ENCODE peak calls at places on chromosomes 3 and 15, in four cellular contexts. One of them, this sample, is unnamed.

GRCh38 chr3:143552851-143553250 is 295.4 kb downstream of the SLC9A9 start:
- DNase-seq in K562: no peak
- DNase-seq in colonic mucosa: peak; percentile 24
- DNase-seq in neural progenitor cell: no peak
- DNase-seq in this sample: no peak

GRCh38 chr3:141049681-141050080 is 1.5 kb upstream of the SPSB4 start:
- DNase-seq in K562: peak; percentile 20
- DNase-seq in colonic mucosa: no peak
- DNase-seq in neural progenitor cell: peak; percentile 51
- DNase-seq in this sample: no peak

GRCh38 chr15:38826880-38827279 is 262.3 kb upstream of the RASGRP1 start:
- DNase-seq in K562: no peak
- DNase-seq in colonic mucosa: no peak
- DNase-seq in neural progenitor cell: no peak
- DNase-seq in this sample: no peak

GRCh38 chr3:157493627-157494550 is 9.3 kb downstream of the VEPH1 start:
- DNase-seq in K562: peak; percentile 14
- DNase-seq in colonic mucosa: no peak
- DNase-seq in neural progenitor cell: peak; percentile 52
- DNase-seq in this sample: no peak

GRCh38 chr3:47899495-47900108 is 96.7 kb downstream of the DHX30 start:
- DNase-seq in K562: no peak
- DNase-seq in colonic mucosa: no peak
- DNase-seq in neural progenitor cell: no peak
- DNase-seq in this sample: no peak

GRCh38 chr3:196246612-196247308 is 30.4 kb downstream of the SLC51A start:
- DNase-seq in K562: no peak
- DNase-seq in colonic mucosa: no peak
- DNase-seq in neural progenitor cell: no peak
- DNase-seq in this sample: no peak

GRCh38 chr3:194450341-194450740 is 36.5 kb downstream of the ATP13A3 start:
- DNase-seq in K562: no peak
- DNase-seq in colonic mucosa: no peak
- DNase-seq in neural progenitor cell: no peak
- DNase-seq in this sample: no peak

GRCh38 chr15:86756688-86757087 is 677.0 kb downstream of the AGBL1 start:
- DNase-seq in K562: no peak
- DNase-seq in colonic mucosa: no peak
- DNase-seq in neural progenitor cell: no peak
- DNase-seq in this sample: no peak

GRCh38 chr15:73550190-73550589 is 83.0 kb downstream of the NPTN start:
- DNase-seq in K562: no peak
- DNase-seq in colonic mucosa: no peak
- DNase-seq in neural progenitor cell: no peak
- DNase-seq in this sample: no peak

GRCh38 chr3:43949594-43949993 is 258.9 kb downstream of the ABHD5 start:
- DNase-seq in K562: no peak
- DNase-seq in colonic mucosa: no peak
- DNase-seq in neural progenitor cell: no peak
- DNase-seq in this sample: no peak

GRCh38 chr3:57948782-57949242 is 59.4 kb upstream of the FLNB start:
- DNase-seq in K562: no peak
- DNase-seq in colonic mucosa: no peak
- DNase-seq in neural progenitor cell: no peak
- DNase-seq in this sample: no peak

GRCh38 chr3:46454209-46454595 is 10.5 kb downstream of the LTF start:
- DNase-seq in K562: no peak
- DNase-seq in colonic mucosa: no peak
- DNase-seq in neural progenitor cell: no peak
- DNase-seq in this sample: no peak

GRCh38 chr3:189797103-189797850 is 166.1 kb downstream of the TP63 start:
- DNase-seq in K562: no peak
- DNase-seq in colonic mucosa: no peak
- DNase-seq in neural progenitor cell: peak; percentile 11
- DNase-seq in this sample: no peak

GRCh38 chr15:52678036-52678467 is 1.1 kb downstream of the ATOSA start:
- DNase-seq in K562: peak; percentile 15
- DNase-seq in colonic mucosa: peak; percentile 70
- DNase-seq in neural progenitor cell: peak; percentile 59
- DNase-seq in this sample: peak; percentile 67

GRCh38 chr15:94070341-94071275 is 160.8 kb upstream of the MCTP2 start:
- DNase-seq in K562: no peak
- DNase-seq in colonic mucosa: peak; percentile 41
- DNase-seq in neural progenitor cell: peak; percentile 13
- DNase-seq in this sample: no peak

GRCh38 chr3:190265795-190266194 is 56.5 kb downstream of the CLDN1 start:
- DNase-seq in K562: no peak
- DNase-seq in colonic mucosa: peak; percentile 55
- DNase-seq in neural progenitor cell: no peak
- DNase-seq in this sample: no peak

GRCh38 chr15:95932141-95932540 is 398.4 kb upstream of the NR2F2 start:
- DNase-seq in K562: no peak
- DNase-seq in colonic mucosa: no peak
- DNase-seq in neural progenitor cell: no peak
- DNase-seq in this sample: no peak

GRCh38 chr15:69719527-69719926 is 266.9 kb downstream of the RPLP1 start:
- DNase-seq in K562: no peak
- DNase-seq in colonic mucosa: peak; percentile 36
- DNase-seq in neural progenitor cell: no peak
- DNase-seq in this sample: peak; percentile 52

GRCh38 chr15:23411841-23412240 is 35.2 kb downstream of the GOLGA6L2 start:
- DNase-seq in K562: no peak
- DNase-seq in colonic mucosa: no peak
- DNase-seq in neural progenitor cell: no peak
- DNase-seq in this sample: no peak

GRCh38 chr3:181326637-181327223 is 337.2 kb upstream of the DNAJC19 start:
- DNase-seq in K562: peak; percentile 25
- DNase-seq in colonic mucosa: no peak
- DNase-seq in neural progenitor cell: peak; percentile 65
- DNase-seq in this sample: no peak

GRCh38 chr3:62875103-62876002 is at the start of gene CADPS:
- DNase-seq in K562: no peak
- DNase-seq in colonic mucosa: peak; percentile 37
- DNase-seq in neural progenitor cell: peak; percentile 77
- DNase-seq in this sample: peak; percentile 23

GRCh38 chr3:174318146-174318545 is 541.0 kb upstream of the NAALADL2 start:
- DNase-seq in K562: no peak
- DNase-seq in colonic mucosa: no peak
- DNase-seq in neural progenitor cell: peak; percentile 3
- DNase-seq in this sample: no peak

GRCh38 chr3:20700702-20701101 is 514.7 kb upstream of the SGO1 start:
- DNase-seq in K562: no peak
- DNase-seq in colonic mucosa: no peak
- DNase-seq in neural progenitor cell: no peak
- DNase-seq in this sample: no peak

GRCh38 chr3:30162579-30162978 is 443.8 kb upstream of the TGFBR2 start:
- DNase-seq in K562: no peak
- DNase-seq in colonic mucosa: no peak
- DNase-seq in neural progenitor cell: no peak
- DNase-seq in this sample: no peak